ENCODE peak calls at places on chromosomes 2 and 18, in five cellular contexts. D is testis, J is transverse colon, C is thyroid gland, P is A549. F is an unnamed sample.

GRCh38 chr18:12442946-12443345 is 35.2 kb downstream of the PRELID3A start:
- DNase-seq in J (no peak), C (no peak), P (no peak), D (no peak), F (no peak)

GRCh38 chr18:1094408-1094807 is 189.7 kb downstream of the ADCYAP1 start:
- DNase-seq in D (no peak), P (no peak), J (no peak), C (no peak), F (no peak)

GRCh38 chr2:71347517-71347916 is 15.9 kb downstream of the ZNF638 start:
- DNase-seq in C (no peak), D (no peak), P (no peak), J (no peak), F (no peak)

GRCh38 chr2:35783723-35784122 is 571.9 kb upstream of the CRIM1 start:
- DNase-seq in J (no peak), C (no peak), D (no peak), P (peak), F (no peak)

GRCh38 chr18:22650247-22650646 is 232.5 kb upstream of the CTAGE1 start:
- DNase-seq in J (no peak), C (no peak), D (no peak), P (no peak), F (no peak)

GRCh38 chr18:63132819-63133200 is 186.8 kb downstream of the BCL2 start:
- DNase-seq in P (no peak), D (no peak), J (peak), C (peak), F (no peak)

GRCh38 chr2:65300134-65300771 is 72.6 kb downstream of the ACTR2 start:
- DNase-seq in J (peak), C (peak), D (peak), P (no peak), F (no peak)

GRCh38 chr18:58224425-58224750 is 180.4 kb downstream of the NEDD4L start:
- DNase-seq in D (no peak), J (no peak), C (no peak), P (no peak), F (no peak)

GRCh38 chr2:160790738-160791137 is 297.1 kb upstream of the RBMS1 start:
- DNase-seq in D (no peak), P (no peak), J (no peak), C (peak), F (no peak)

GRCh38 chr2:69846182-69847067 is 17.0 kb downstream of the GMCL1 start:
- DNase-seq in P (no peak), D (no peak), J (no peak), C (no peak), F (no peak)

GRCh38 chr2:55843096-55843991 is 80.2 kb downstream of the EFEMP1 start:
- DNase-seq in C (no peak), J (peak), D (no peak), P (peak), F (no peak)

GRCh38 chr2:219630770-219631405 is 3.5 kb downstream of the SLC4A3 start:
- DNase-seq in D (peak), C (no peak), J (no peak), P (no peak), F (no peak)

GRCh38 chr2:185082749-185083148 is 484.4 kb downstream of the ZNF804A start:
- DNase-seq in J (no peak), D (no peak), P (no peak), C (no peak), F (no peak)

GRCh38 chr2:142796161-142796560 is 81.3 kb upstream of the KYNU start:
- DNase-seq in D (no peak), J (no peak), P (peak), C (no peak), F (no peak)

GRCh38 chr2:905833-906140 is 44.9 kb upstream of the SNTG2 start:
- DNase-seq in D (no peak), J (no peak), C (no peak), P (no peak), F (no peak)

GRCh38 chr2:168705534-168706470 is 96.6 kb upstream of the NOSTRIN start:
- DNase-seq in P (peak), J (peak), C (no peak), D (no peak), F (no peak)

GRCh38 chr2:79327460-79327859 is 167.9 kb upstream of the REG3A start:
- DNase-seq in P (no peak), D (no peak), J (no peak), C (no peak), F (no peak)

GRCh38 chr2:128438586-128438985 is 119.9 kb upstream of the HS6ST1 start:
- DNase-seq in D (peak), J (no peak), P (no peak), C (no peak), F (no peak)

GRCh38 chr18:63290456-63291200 is 28.9 kb downstream of the BCL2 start:
- DNase-seq in C (no peak), J (no peak), P (no peak), D (peak), F (no peak)

GRCh38 chr2:71614976-71615768 is 161.8 kb downstream of the DYSF start:
- DNase-seq in C (peak), D (peak), P (no peak), J (peak), F (peak)

GRCh38 chr2:85431787-85432186 is 13.3 kb downstream of the SH2D6 start:
- DNase-seq in J (no peak), P (no peak), D (no peak), C (peak), F (no peak)

GRCh38 chr18:79510046-79510685 is 114.4 kb downstream of the NFATC1 start:
- DNase-seq in J (no peak), C (peak), D (no peak), P (no peak), F (no peak)

GRCh38 chr2:126730655-126731054 is 74.7 kb downstream of the GYPC start:
- DNase-seq in P (no peak), J (no peak), D (no peak), C (no peak), F (no peak)

GRCh38 chr2:101238930-101239759 is 13.5 kb upstream of the CNOT11 start:
- DNase-seq in C (no peak), P (peak), J (peak), D (no peak), F (no peak)

GRCh38 chr18:63787673-63788072 is 12.5 kb downstream of the SERPINB7 start:
- DNase-seq in C (no peak), P (no peak), J (no peak), D (no peak), F (no peak)

GRCh38 chr2:23694058-23695045 is 232.6 kb downstream of the ATAD2B start:
- DNase-seq in C (no peak), J (no peak), D (no peak), P (no peak), F (no peak)

GRCh38 chr2:1742680-1743395 is 1.5 kb downstream of the PXDN start:
- DNase-seq in C (peak), J (peak), D (peak), P (peak), F (peak)

GRCh38 chr2:205783872-205784510 is 101.7 kb downstream of the NRP2 start:
- DNase-seq in C (no peak), P (no peak), D (no peak), J (no peak), F (no peak)

GRCh38 chr2:159758239-159758638 is 39.8 kb downstream of the CD302 start:
- DNase-seq in C (no peak), D (no peak), J (no peak), P (no peak), F (no peak)

GRCh38 chr2:134647607-134648256 is 71.1 kb downstream of the TMEM163 start:
- DNase-seq in J (no peak), D (no peak), P (no peak), C (no peak), F (no peak)

GRCh38 chr2:15355386-15355785 is 205.7 kb downstream of the NBAS start:
- DNase-seq in D (no peak), P (no peak), J (no peak), C (no peak), F (peak)

GRCh38 chr2:57207191-57207590 is 839.4 kb upstream of the VRK2 start:
- DNase-seq in D (no peak), C (no peak), J (no peak), P (no peak), F (no peak)

GRCh38 chr2:179850188-179850587 is 11.2 kb downstream of the ZNF385B start:
- DNase-seq in C (no peak), D (no peak), P (peak), J (no peak), F (no peak)

GRCh38 chr2:50672286-50672685 is 359.6 kb downstream of the NRXN1 start:
- DNase-seq in P (no peak), D (no peak), C (no peak), J (no peak), F (no peak)
- H3K27ac ChIP-seq in P (no peak), D (no peak), C (no peak), J (no peak), F (no peak)

GRCh38 chr2:28228419-28228995 is 164.2 kb upstream of the FOSL2 start:
- DNase-seq in P (peak), J (no peak), D (no peak), C (no peak), F (no peak)

GRCh38 chr2:28234807-28235206 is 157.9 kb upstream of the FOSL2 start:
- DNase-seq in J (no peak), C (no peak), D (no peak), P (no peak), F (no peak)

GRCh38 chr2:28233070-28233718 is 159.5 kb upstream of the FOSL2 start:
- DNase-seq in C (peak), P (peak), D (no peak), J (no peak), F (no peak)

GRCh38 chr2:28231110-28231621 is 161.5 kb upstream of the FOSL2 start:
- DNase-seq in J (no peak), C (no peak), D (no peak), P (no peak), F (no peak)

DNA sequence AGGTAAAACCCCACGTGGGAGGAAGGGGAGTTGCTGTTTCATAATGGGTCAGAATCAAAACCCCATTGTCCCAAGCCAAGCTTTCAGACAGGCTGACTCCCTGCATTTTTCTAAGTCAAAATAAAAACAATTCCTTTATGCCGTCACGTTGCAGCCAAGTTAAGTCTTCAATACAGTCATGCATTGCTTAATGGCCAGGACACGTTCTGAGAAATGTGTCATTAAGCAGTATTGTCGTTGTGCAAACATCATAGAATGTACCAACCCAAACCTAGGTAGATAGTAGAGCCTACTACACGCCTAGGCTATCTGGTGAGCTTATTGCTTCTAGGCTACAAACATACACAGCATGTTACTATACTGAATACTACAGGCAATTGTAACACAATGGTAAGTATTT is 160.4 kb upstream of the FOSL2 start:
- DNase-seq in J (no peak), C (no peak), P (peak), D (no peak), F (no peak)
- H3K27ac ChIP-seq in J (peak), C (no peak), P (peak), D (no peak), F (no peak)

GRCh38 chr2:162196611-162197010 is 44.6 kb upstream of the GCG start:
- DNase-seq in P (no peak), C (no peak), J (no peak), D (no peak), F (no peak)
- H3K27ac ChIP-seq in P (no peak), C (no peak), J (no peak), D (no peak), F (no peak)

DNA sequence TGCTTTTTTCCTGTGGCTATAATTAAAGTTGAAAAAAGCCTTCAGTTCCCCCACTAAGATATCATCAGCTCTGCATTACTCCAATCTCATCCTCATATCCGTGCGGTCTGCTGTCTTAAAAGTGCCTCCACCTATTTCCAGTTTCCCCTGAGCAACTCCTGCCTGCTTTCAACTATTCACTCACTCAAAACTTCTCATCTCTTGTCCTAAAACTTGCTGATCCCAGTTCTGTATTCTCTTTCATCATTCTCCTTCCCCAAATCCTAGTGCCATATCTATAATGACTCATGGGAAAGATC is 20.0 kb downstream of the ACVR1 start:
- DNase-seq in C (no peak), P (no peak), D (no peak), J (no peak), F (no peak)
- H3K27ac ChIP-seq in C (no peak), P (peak), D (no peak), J (no peak), F (no peak)

DNA sequence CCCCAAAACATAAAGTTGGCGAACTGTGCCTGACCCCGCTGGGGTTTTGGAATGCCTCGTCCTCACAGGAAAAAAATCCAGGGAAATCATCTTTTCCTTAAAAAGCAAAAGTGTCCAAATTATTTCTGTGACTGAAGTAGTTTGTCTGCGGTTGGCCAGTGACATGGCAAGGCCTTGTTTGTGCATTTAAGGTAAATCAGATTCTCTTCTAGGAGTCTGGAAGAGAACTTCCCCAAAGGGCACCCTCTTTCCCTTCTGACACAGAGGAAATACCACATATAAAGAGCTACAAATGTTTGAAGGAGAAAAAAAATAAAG is 737 bp upstream of the CYB5A start:
- DNase-seq in J (no peak), D (no peak), P (no peak), C (no peak), F (no peak)
- H3K27ac ChIP-seq in J (peak), D (peak), P (peak), C (peak), F (peak)

GRCh38 chr2:29115797-29116781 is 874 bp downstream of the CLIP4 start:
- DNase-seq in D (peak), C (peak), P (peak), J (peak), F (peak)
- H3K27ac ChIP-seq in D (peak), C (peak), P (peak), J (peak), F (peak)

GRCh38 chr2:151824886-151825285 is 3.3 kb downstream of the ARL5A start:
- DNase-seq in C (no peak), P (no peak), D (no peak), J (no peak), F (no peak)
- H3K27ac ChIP-seq in C (no peak), P (no peak), D (no peak), J (no peak), F (no peak)

F was measured in WERI-Rb-1.